ENCODE peak calls at places on chromosomes 7 and 10, in five cellular contexts. M is A673, X is GM06990, R is A549, K is hepatocyte. P is an unnamed sample.

GRCh38 chr10:74234569-74234968 is 83.5 kb downstream of the ADK start:
- DNase-seq in M (no peak), X (no peak), R (no peak), K (no peak), P (no peak)

GRCh38 chr7:112448376-112448775 is 1.9 kb upstream of the IFRD1 start:
- DNase-seq in M (no peak), X (no peak), R (no peak), K (no peak), P (no peak)

GRCh38 chr7:21281193-21281592 is 146.7 kb upstream of the SP4 start:
- DNase-seq in M (no peak), X (no peak), R (no peak), K (no peak), P (no peak)

GRCh38 chr10:50228672-50229071 is 22.6 kb downstream of the ASAH2 start:
- DNase-seq in M (no peak), X (no peak), R (no peak), K (no peak), P (no peak)

GRCh38 chr7:33310546-33310945 is 181.2 kb downstream of the BBS9 start:
- DNase-seq in M (no peak), X (no peak), R (no peak), K (no peak), P (no peak)

GRCh38 chr10:11548065-11548762 is 63.2 kb downstream of the USP6NL start:
- DNase-seq in M (no peak), X (no peak), R (no peak), K (no peak), P (no peak)

GRCh38 chr10:72204724-72205123 is 11.1 kb upstream of the ANAPC16 start:
- DNase-seq in M (no peak), X (no peak), R (no peak), K (no peak), P (no peak)

GRCh38 chr7:109844362-109844761 is 1246.6 kb upstream of the LRRN3 start:
- DNase-seq in M (peak; percentile 2), X (no peak), R (peak; percentile 42), K (peak; percentile 20), P (no peak)

GRCh38 chr7:25613912-25614311 is 385.6 kb upstream of the NPVF start:
- DNase-seq in M (no peak), X (no peak), R (no peak), K (no peak), P (no peak)

GRCh38 chr7:51067757-51068156 is 248.9 kb downstream of the COBL start:
- DNase-seq in M (peak; percentile 24), X (no peak), R (peak; percentile 66), K (peak; percentile 80), P (peak; percentile 76)

GRCh38 chr7:80699030-80699638 is 60.7 kb downstream of the CD36 start:
- DNase-seq in M (peak; percentile 76), X (no peak), R (peak; percentile 66), K (peak; percentile 71), P (no peak)

GRCh38 chr7:117138474-117138873 is 184.4 kb downstream of the WNT2 start:
- DNase-seq in M (no peak), X (no peak), R (no peak), K (no peak), P (no peak)

GRCh38 chr7:89998554-89998953 is 155.7 kb upstream of the STEAP1 start:
- DNase-seq in M (no peak), X (no peak), R (no peak), K (no peak), P (no peak)
- TF ChIP-seq CTCF in M (no peak), X (no peak), R (no peak), K (no peak), P (no peak)

GRCh38 chr10:117549100-117549499 is 6.6 kb downstream of the EMX2 start:
- DNase-seq in M (no peak), X (no peak), R (no peak), K (no peak), P (no peak)

GRCh38 chr10:117546020-117546629 is 3.6 kb downstream of the EMX2 start:
- DNase-seq in M (no peak), X (no peak), R (no peak), K (no peak), P (no peak)

GRCh38 chr10:117548191-117548668 is 5.7 kb downstream of the EMX2 start:
- DNase-seq in M (no peak), X (no peak), R (no peak), K (no peak), P (no peak)

GRCh38 chr10:117546630-117547300 is 4.2 kb downstream of the EMX2 start:
- DNase-seq in M (no peak), X (no peak), R (no peak), K (no peak), P (no peak)

GRCh38 chr10:117547301-117548153 is 5.0 kb downstream of the EMX2 start:
- DNase-seq in M (no peak), X (no peak), R (no peak), K (no peak), P (no peak)
- H3K4me3 ChIP-seq in M (no peak overlapping the region), X (no peak overlapping the region), R (no peak overlapping the region), K (no peak overlapping the region), P (no peak overlapping the region)

GRCh38 chr7:134520130-134520529 is 7.2 kb upstream of the AKR1B10 start:
- DNase-seq in M (no peak), X (no peak), R (no peak), K (no peak), P (no peak)
- TF ChIP-seq CTCF in M (peak; percentile 44), X (no peak), R (peak; percentile 76), K (peak; percentile 40), P (no peak)

DNA sequence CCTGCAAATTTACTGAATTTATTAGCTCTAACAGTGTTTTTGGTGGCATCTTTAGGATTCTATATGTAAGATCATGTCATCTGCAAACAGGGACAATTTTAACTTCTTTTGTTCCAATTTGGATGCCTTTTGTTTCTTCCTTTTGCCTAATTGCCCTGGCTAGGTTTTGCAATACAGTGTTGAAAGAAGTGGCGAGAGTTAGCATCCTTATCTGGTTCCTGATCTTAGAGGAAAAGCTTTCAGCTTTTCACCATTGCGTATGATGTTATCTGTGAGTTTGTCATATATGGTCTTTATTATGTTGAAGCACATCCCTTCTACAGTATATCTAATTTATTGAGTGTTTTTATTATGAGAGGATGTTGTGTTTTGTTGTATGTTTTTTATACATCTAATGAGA is 301.4 kb downstream of the PTPRN2 start:
- DNase-seq in M (no peak), X (no peak), R (no peak), K (no peak), P (no peak)
- H3K4me3 ChIP-seq in M (no peak overlapping the region), X (no peak overlapping the region), R (no peak overlapping the region), K (no peak overlapping the region), P (no peak overlapping the region)

DNA sequence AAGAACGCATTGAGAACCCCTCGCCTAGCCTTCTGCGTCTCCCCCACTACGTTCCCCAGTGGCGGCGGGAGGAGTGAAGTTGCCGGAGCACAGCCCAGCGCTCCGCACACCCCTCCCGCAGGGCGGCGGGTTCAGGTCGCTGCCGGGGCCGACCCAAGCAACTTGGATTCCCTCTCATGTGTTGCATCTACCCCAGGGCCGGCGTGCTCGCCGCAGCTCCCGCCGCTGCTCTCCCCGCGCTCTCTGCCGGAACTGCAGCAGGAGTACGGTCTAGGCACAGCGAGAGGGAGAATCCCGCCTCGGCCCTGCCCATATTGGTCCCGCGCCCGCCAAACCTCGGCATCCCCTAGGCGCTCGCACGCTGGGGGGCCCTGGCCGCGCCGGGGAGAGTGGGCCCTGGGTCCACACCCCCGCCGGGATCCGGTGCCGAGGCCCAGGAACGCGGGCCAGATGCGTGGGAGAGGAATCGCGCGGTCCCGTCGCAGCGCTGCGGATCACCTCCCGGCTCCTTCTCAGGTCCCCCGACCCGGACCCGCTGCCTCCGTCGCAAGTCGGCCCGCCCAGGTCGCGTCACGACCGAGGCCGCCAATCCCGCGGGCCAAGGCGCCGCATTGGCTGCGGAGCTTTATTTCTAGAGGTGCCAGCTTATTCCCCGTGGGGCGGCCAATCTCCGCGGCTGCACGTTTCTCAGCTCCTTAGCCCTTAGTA is 648 bp upstream of the TMEM243 start:
- DNase-seq in M (peak; percentile 91), X (peak; percentile 91), R (peak; percentile 75), K (peak; percentile 87), P (peak; percentile 60)
- TF ChIP-seq CTCF in M (no peak), X (no peak), R (no peak), K (no peak), P (no peak)

GRCh38 chr10:17673517-17674051 is 29.6 kb downstream of the STAM start:
- DNase-seq in M (peak; percentile 88), X (no peak), R (peak; percentile 72), K (peak; percentile 63), P (no peak)

GRCh38 chr10:17668435-17669184 is 24.7 kb downstream of the STAM start:
- DNase-seq in M (no peak), X (no peak), R (no peak), K (no peak), P (no peak)

GRCh38 chr10:17671307-17671706 is 27.4 kb downstream of the STAM start:
- DNase-seq in M (no peak), X (no peak), R (no peak), K (no peak), P (no peak)

GRCh38 chr10:17665742-17666141 is 21.8 kb downstream of the STAM start:
- DNase-seq in M (peak; percentile 57), X (no peak), R (peak; percentile 61), K (peak; percentile 56), P (no peak)

GRCh38 chr10:17669185-17669872 is 25.4 kb downstream of the STAM start:
- DNase-seq in M (no peak), X (peak; percentile 35), R (no peak), K (no peak), P (no peak)
- H3K4me3 ChIP-seq in M (no peak overlapping the region), X (peak overlapping the region; percentile 32), R (no peak overlapping the region), K (no peak overlapping the region), P (no peak overlapping the region)

P was measured in heart right ventricle.